ENCODE peak calls at places on chromosome 6, in seven cellular contexts. Y is cardiac muscle cell, I is AG09309, U is omental fat pad, Q is GM10248, O is brain microvascular endothelial cell, Z is lower leg skin. N is an unnamed sample.

GRCh38 chr6:5335020-5335419 is 73.7 kb downstream of the FARS2 start:
- DNase-seq in Y (no peak), I (no peak), U (no peak), Q (peak), O (no peak), Z (no peak), N (peak)

GRCh38 chr6:161300823-161301222 is 27.0 kb upstream of the AGPAT4 start:
- DNase-seq in Y (peak), I (no peak), U (no peak), Q (no peak), O (no peak), Z (no peak), N (no peak)

GRCh38 chr6:149218471-149218870 is 99.0 kb upstream of the TAB2 start:
- DNase-seq in Y (no peak), I (no peak), U (no peak), Q (no peak), O (no peak), Z (no peak), N (no peak)

GRCh38 chr6:142886431-142887170 is 58.4 kb downstream of the HIVEP2 start:
- DNase-seq in Y (peak), I (no peak), U (no peak), Q (peak), O (no peak), Z (no peak), N (no peak)

GRCh38 chr6:149236584-149236983 is 80.9 kb upstream of the TAB2 start:
- DNase-seq in Y (peak), I (no peak), U (no peak), Q (no peak), O (peak), Z (no peak), N (no peak)

GRCh38 chr6:136524936-136525413 is 25.2 kb downstream of the MAP7 start:
- DNase-seq in Y (no peak), I (no peak), U (no peak), Q (no peak), O (no peak), Z (no peak), N (no peak)

GRCh38 chr6:148776321-148776966 is 29.6 kb downstream of the UST start:
- DNase-seq in Y (peak), I (peak), U (no peak), Q (no peak), O (peak), Z (no peak), N (no peak)

GRCh38 chr6:54076159-54076789 is 35.0 kb upstream of the MLIP start:
- DNase-seq in Y (no peak), I (no peak), U (no peak), Q (no peak), O (no peak), Z (no peak), N (no peak)

GRCh38 chr6:113843500-113844068 is 13.6 kb upstream of the MARCKS start:
- DNase-seq in Y (no peak), I (no peak), U (no peak), Q (no peak), O (no peak), Z (no peak), N (no peak)

GRCh38 chr6:69984506-69984905 is 118.2 kb downstream of the COL19A1 start:
- DNase-seq in Y (no peak), I (no peak), U (no peak), Q (no peak), O (no peak), Z (no peak), N (no peak)

GRCh38 chr6:69988458-69989126 is 122.2 kb downstream of the COL19A1 start:
- DNase-seq in Y (no peak), I (no peak), U (no peak), Q (no peak), O (no peak), Z (no peak), N (no peak)

GRCh38 chr6:69987550-69987949 is 121.2 kb downstream of the COL19A1 start:
- DNase-seq in Y (no peak), I (no peak), U (no peak), Q (no peak), O (no peak), Z (no peak), N (no peak)

GRCh38 chr6:69980624-69981023 is 114.3 kb downstream of the COL19A1 start:
- DNase-seq in Y (no peak), I (no peak), U (no peak), Q (no peak), O (no peak), Z (no peak), N (no peak)

GRCh38 chr6:69985180-69985579 is 118.8 kb downstream of the COL19A1 start:
- DNase-seq in Y (no peak), I (no peak), U (no peak), Q (no peak), O (no peak), Z (no peak), N (no peak)
- TF ChIP-seq CTCF in Y (no peak), I (no peak), U (no peak), Q (peak), O (no peak), Z (no peak), N (no peak)

GRCh38 chr6:139895205-139895793 is 520.9 kb upstream of the CITED2 start:
- DNase-seq in Y (peak), I (no peak), U (no peak), Q (no peak), O (no peak), Z (no peak), N (no peak)
- TF ChIP-seq CTCF in Y (no peak), I (no peak), U (no peak), Q (no peak), O (no peak), Z (no peak), N (no peak)

GRCh38 chr6:151870375-151870774 is 62.9 kb downstream of the ESR1 start:
- DNase-seq in Y (no peak), I (no peak), U (no peak), Q (no peak), O (no peak), Z (no peak), N (no peak)

GRCh38 chr6:151869787-151870186 is 62.3 kb downstream of the ESR1 start:
- DNase-seq in Y (peak), I (no peak), U (no peak), Q (no peak), O (no peak), Z (no peak), N (no peak)

GRCh38 chr6:151869345-151869744 is 61.9 kb downstream of the ESR1 start:
- DNase-seq in Y (peak), I (no peak), U (no peak), Q (no peak), O (no peak), Z (no peak), N (no peak)
- TF ChIP-seq CTCF in Y (no peak), I (no peak), U (no peak), Q (no peak), O (no peak), Z (no peak), N (no peak)

GRCh38 chr6:126176266-126176665 is 163.6 kb upstream of the CENPW start:
- DNase-seq in Y (peak), I (no peak), U (no peak), Q (no peak), O (peak), Z (no peak), N (no peak)
- TF ChIP-seq CTCF in Y (peak), I (peak), U (no peak), Q (peak), O (peak), Z (no peak), N (no peak)

DNA sequence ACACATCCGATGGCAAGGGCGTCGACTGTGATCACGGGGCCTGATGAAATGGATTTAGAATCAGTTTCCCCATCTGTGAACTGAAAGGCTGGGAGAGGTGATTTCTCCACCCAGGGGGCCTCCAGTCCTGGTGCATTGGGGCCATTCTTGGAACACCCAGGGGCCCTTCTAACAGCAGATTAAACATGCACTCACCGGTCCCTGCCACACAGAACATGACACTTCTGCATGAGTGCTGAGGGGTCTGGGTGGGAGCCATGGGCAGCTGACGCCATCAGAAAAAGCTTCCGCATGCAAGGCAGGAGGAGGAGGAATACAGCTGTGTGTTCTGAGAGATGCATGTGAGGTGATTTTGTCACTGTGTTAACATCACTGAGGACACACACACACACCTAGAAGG is 26.8 kb downstream of the DLL1 start:
- DNase-seq in Y (no peak), I (no peak), U (no peak), Q (no peak), O (no peak), Z (no peak), N (no peak)
- TF ChIP-seq CTCF in Y (no peak), I (no peak), U (no peak), Q (no peak), O (no peak), Z (no peak), N (no peak)

GRCh38 chr6:160103825-160104100 is 17.9 kb upstream of the SLC22A1 start:
- DNase-seq in Y (no peak), I (no peak), U (no peak), Q (no peak), O (no peak), Z (no peak), N (no peak)
- TF ChIP-seq CTCF in Y (no peak), I (no peak), U (no peak), Q (no peak), O (no peak), Z (no peak), N (no peak)

GRCh38 chr6:155389130-155389529 is 66.5 kb downstream of the NOX3 start:
- DNase-seq in Y (no peak), I (no peak), U (no peak), Q (no peak), O (no peak), Z (no peak), N (no peak)
- TF ChIP-seq CTCF in Y (no peak), I (no peak), U (no peak), Q (no peak), O (no peak), Z (no peak), N (no peak)

DNA sequence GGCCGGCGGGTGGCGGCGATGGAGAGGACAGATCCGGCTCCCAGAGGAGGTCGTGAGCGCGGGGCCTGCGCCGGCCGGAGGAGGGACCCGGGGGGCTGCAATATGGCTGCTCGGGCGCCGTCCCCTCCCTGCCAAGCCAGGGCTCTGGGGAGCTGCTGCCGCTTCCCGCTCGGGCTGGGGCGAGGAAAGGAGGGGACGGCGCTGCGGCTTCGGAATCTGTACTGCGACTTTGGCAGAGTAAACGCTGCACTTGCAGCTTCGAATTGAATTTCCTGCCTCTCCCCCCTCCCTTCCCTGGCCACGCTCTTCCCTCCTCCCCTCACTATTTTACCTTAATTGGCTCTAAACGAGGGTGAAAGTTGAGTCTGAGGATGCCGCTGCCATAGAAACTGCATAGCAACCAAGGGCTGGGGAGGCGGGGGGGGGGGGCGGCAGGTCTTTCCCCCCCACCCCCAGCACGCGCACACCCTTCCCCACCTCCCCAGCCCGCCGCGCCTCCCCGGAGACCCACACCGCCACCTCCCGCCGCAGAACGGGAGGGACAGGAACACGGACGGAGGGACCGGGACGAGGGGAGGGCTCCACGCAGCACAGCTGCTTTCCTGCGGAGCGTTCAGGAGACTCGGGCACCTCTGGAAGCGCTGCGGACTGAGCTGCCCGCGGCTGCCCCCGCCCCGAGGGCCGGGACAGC is 93.9 kb downstream of the RNASET2 start:
- DNase-seq in Y (peak), I (no peak), U (no peak), Q (peak), O (no peak), Z (no peak), N (peak)
- TF ChIP-seq CTCF in Y (no peak), I (no peak), U (no peak), Q (peak), O (no peak), Z (no peak), N (no peak)

DNA sequence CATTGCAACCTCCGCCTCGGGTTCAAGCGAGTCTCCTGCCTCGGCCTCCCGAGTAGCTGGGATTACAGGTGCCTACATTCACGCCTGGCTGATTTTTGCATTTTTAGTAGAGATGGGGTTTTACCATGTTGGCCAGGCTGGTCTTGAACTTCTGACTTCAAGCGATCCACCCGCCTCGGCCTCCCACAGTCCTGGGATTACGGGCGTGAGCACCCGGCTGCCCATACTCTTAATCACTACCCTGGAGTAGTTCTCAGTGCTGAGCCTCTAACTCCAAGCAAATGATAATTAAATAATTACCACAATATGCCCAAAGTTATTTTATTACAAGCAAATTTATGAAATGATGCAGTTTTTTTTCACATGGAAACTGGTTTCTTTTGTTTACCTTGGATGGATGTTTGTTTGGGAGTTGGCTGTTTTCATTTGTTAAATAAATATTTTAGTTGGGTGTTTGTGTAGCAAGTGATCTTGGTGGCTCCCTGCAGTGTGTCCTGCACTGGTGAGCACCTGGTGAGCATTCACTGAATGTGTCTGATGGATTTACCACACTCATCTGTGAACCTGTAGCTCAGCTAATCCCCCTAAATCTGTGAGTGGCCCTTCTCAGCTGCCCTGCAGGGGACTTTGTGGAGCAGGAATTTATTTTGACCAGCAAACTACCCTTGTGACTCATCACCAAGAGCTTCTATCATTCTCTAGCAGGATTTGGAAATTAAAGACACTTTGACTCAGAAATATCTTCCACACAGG is 36.9 kb downstream of the UTRN start:
- DNase-seq in Y (no peak), I (peak), U (no peak), Q (no peak), O (peak), Z (no peak), N (no peak)
- TF ChIP-seq CTCF in Y (no peak), I (no peak), U (no peak), Q (no peak), O (no peak), Z (no peak), N (no peak)

N was measured in GM20000.